ENCODE peak calls at places on chromosomes 3 and 15, in eight cellular contexts. B is fibroblast of the aortic adventitia; X is NCI-H748 treated with DMSO at 0.1 percent for 48 hours; I is mesothelial cell of epicardium; G is BE2C; J is HuH-7; V is ovary; O is activated CD8-positive, alpha-beta memory T cell treated with anti-CD3 and anti-CD28 coated beads for 48 hours. N is an unnamed sample.

GRCh38 chr15:96285306-96285705 is 45.2 kb upstream of the NR2F2 start:
- DNase-seq in B (peak), X (no peak), I (no peak), G (no peak), J (no peak), V (peak), O (no peak), N (no peak)

GRCh38 chr3:161215186-161215585 is 5.9 kb upstream of the NMD3 start:
- DNase-seq in B (no peak), X (no peak), I (no peak), G (no peak), J (no peak), V (no peak), O (no peak), N (peak)

GRCh38 chr3:107999215-107999775 is 91.5 kb downstream of the CD47 start:
- DNase-seq in B (no peak), X (no peak), I (no peak), G (no peak), J (no peak), V (no peak), O (no peak), N (no peak)

GRCh38 chr15:91067026-91067425 is 33.0 kb upstream of the SV2B start:
- DNase-seq in B (peak), X (no peak), I (no peak), G (no peak), J (no peak), V (no peak), O (no peak), N (no peak)

GRCh38 chr3:153906366-153906765 is 214.8 kb upstream of the ARHGEF26 start:
- DNase-seq in B (no peak), X (no peak), I (no peak), G (no peak), J (no peak), V (no peak), O (no peak), N (no peak)

GRCh38 chr3:31404871-31405270 is 127.9 kb upstream of the STT3B start:
- DNase-seq in B (no peak), X (no peak), I (no peak), G (no peak), J (no peak), V (no peak), O (no peak), N (no peak)

GRCh38 chr15:81301815-81302399 is 22.0 kb downstream of the STARD5 start:
- DNase-seq in B (no peak), X (no peak), I (no peak), G (no peak), J (no peak), V (no peak), O (no peak), N (no peak)

GRCh38 chr15:59237854-59238252 is 31.2 kb downstream of the LDHAL6B start:
- DNase-seq in B (no peak), X (no peak), I (no peak), G (no peak), J (peak), V (no peak), O (no peak), N (no peak)

GRCh38 chr15:84582583-84583157 is 18.1 kb upstream of the ZSCAN2 start:
- DNase-seq in B (no peak), X (no peak), I (no peak), G (no peak), J (no peak), V (no peak), O (no peak), N (no peak)

GRCh38 chr3:51985971-51986947 is 2.9 kb downstream of the ACY1 start:
- DNase-seq in B (no peak), X (no peak), I (no peak), G (no peak), J (peak), V (no peak), O (no peak), N (no peak)

GRCh38 chr3:124275421-124275820 is 283.5 kb upstream of the ROPN1 start:
- DNase-seq in B (no peak), X (no peak), I (no peak), G (no peak), J (no peak), V (no peak), O (no peak), N (no peak)

GRCh38 chr3:45241206-45241605 is 15.1 kb upstream of the TMEM158 start:
- DNase-seq in B (no peak), X (no peak), I (no peak), G (no peak), J (no peak), V (no peak), O (no peak), N (no peak)

GRCh38 chr3:97958396-97958795 is 13.8 kb downstream of the RIOX2 start:
- DNase-seq in B (peak), X (no peak), I (no peak), G (no peak), J (no peak), V (no peak), O (no peak), N (no peak)

GRCh38 chr3:161221881-161222600 is 930 bp downstream of the NMD3 start:
- DNase-seq in B (peak), X (no peak), I (no peak), G (no peak), J (no peak), V (no peak), O (no peak), N (no peak)

GRCh38 chr3:39146611-39147373 is 6.6 kb downstream of the CSRNP1 start:
- DNase-seq in B (peak), X (no peak), I (no peak), G (peak), J (no peak), V (peak), O (peak), N (peak)

GRCh38 chr15:69718916-69719315 is 266.3 kb downstream of the RPLP1 start:
- DNase-seq in B (no peak), X (no peak), I (no peak), G (no peak), J (no peak), V (no peak), O (no peak), N (no peak)

GRCh38 chr3:113266738-113267137 is 55.4 kb downstream of the BOC start:
- DNase-seq in B (no peak), X (peak), I (no peak), G (no peak), J (no peak), V (no peak), O (no peak), N (no peak)

GRCh38 chr3:154971341-154971740 is 108.8 kb upstream of the MME start:
- DNase-seq in B (peak), X (no peak), I (no peak), G (no peak), J (no peak), V (no peak), O (no peak), N (no peak)

GRCh38 chr15:77738441-77739437 is 106.0 kb upstream of the LINGO1 start:
- DNase-seq in B (no peak), X (peak), I (no peak), G (peak), J (no peak), V (no peak), O (no peak), N (no peak)

GRCh38 chr15:74134387-74135027 is 4.1 kb downstream of the ISLR2 start:
- DNase-seq in B (no peak), X (no peak), I (no peak), G (no peak), J (no peak), V (no peak), O (no peak), N (no peak)

GRCh38 chr3:192054881-192055280 is 593.9 kb downstream of the PYDC2 start:
- DNase-seq in B (peak), X (no peak), I (no peak), G (no peak), J (no peak), V (no peak), O (no peak), N (no peak)

GRCh38 chr3:45043715-45044299 is 17.7 kb downstream of the CLEC3B start:
- DNase-seq in B (peak), X (no peak), I (no peak), G (no peak), J (no peak), V (no peak), O (no peak), N (no peak)

GRCh38 chr3:175932586-175932985 is 1073.5 kb downstream of the NAALADL2 start:
- DNase-seq in B (peak), X (no peak), I (no peak), G (no peak), J (no peak), V (no peak), O (no peak), N (no peak)

GRCh38 chr3:14323401-14324223 is 78.8 kb upstream of the SLC6A6 start:
- DNase-seq in B (no peak), X (no peak), I (no peak), G (no peak), J (no peak), V (peak), O (no peak), N (no peak)

GRCh38 chr15:32898991-32899613 is 181.3 kb downstream of the GREM1 start:
- DNase-seq in B (no peak), X (peak), I (no peak), G (peak), J (no peak), V (no peak), O (no peak), N (no peak)

GRCh38 chr3:123338021-123338619 is 110.8 kb downstream of the ADCY5 start:
- DNase-seq in B (no peak), X (no peak), I (no peak), G (no peak), J (no peak), V (no peak), O (no peak), N (no peak)

GRCh38 chr3:147419062-147419701 is 10.0 kb downstream of the ZIC1 start:
- DNase-seq in B (peak), X (no peak), I (peak), G (peak), J (no peak), V (peak), O (no peak), N (no peak)

GRCh38 chr15:28110416-28110975 is 11.4 kb upstream of the OCA2 start:
- DNase-seq in B (no peak), X (no peak), I (no peak), G (no peak), J (no peak), V (no peak), O (no peak), N (no peak)

GRCh38 chr15:64892850-64893403 is 18.8 kb upstream of the ANKDD1A start:
- DNase-seq in B (no peak), X (no peak), I (no peak), G (no peak), J (no peak), V (no peak), O (no peak), N (no peak)

GRCh38 chr15:56243774-56244236 is at the start of gene RFX7:
- DNase-seq in B (peak), X (no peak), I (peak), G (peak), J (peak), V (peak), O (peak), N (peak)

GRCh38 chr3:141738636-141739363 is 702 bp downstream of the RNF7 start:
- DNase-seq in B (peak), X (peak), I (no peak), G (no peak), J (peak), V (no peak), O (no peak), N (no peak)

GRCh38 chr3:16548721-16549120 is 35.2 kb upstream of the RFTN1 start:
- DNase-seq in B (peak), X (no peak), I (no peak), G (no peak), J (no peak), V (no peak), O (no peak), N (no peak)

GRCh38 chr3:102449341-102449740 is 14.5 kb downstream of the ZPLD1 start:
- DNase-seq in B (peak), X (no peak), I (no peak), G (peak), J (no peak), V (no peak), O (no peak), N (no peak)

GRCh38 chr3:61685755-61686154 is 124.4 kb downstream of the PTPRG start:
- DNase-seq in B (no peak), X (peak), I (no peak), G (no peak), J (no peak), V (no peak), O (no peak), N (no peak)